ENCODE peak calls at places on chromosomes 3 and 15, in four cellular contexts. A is esophagus squamous epithelium, N is endodermal cell, M is OCI-LY7. S is an unnamed sample.

GRCh38 chr3:55329849-55330248 is 157.3 kb downstream of the WNT5A start:
- DNase-seq in A (no peak), N (no peak), M (no peak), S (no peak)

GRCh38 chr3:152200476-152201422 is 68.0 kb upstream of the MBNL1 start:
- DNase-seq in A (no peak), N (no peak), M (peak; percentile 45), S (no peak)

GRCh38 chr3:123520656-123521055 is 64.2 kb downstream of the HACD2 start:
- DNase-seq in A (no peak), N (no peak), M (no peak), S (no peak)

GRCh38 chr15:76752549-76752948 is 152.6 kb downstream of the SCAPER start:
- DNase-seq in A (no peak), N (no peak), M (no peak), S (no peak)

GRCh38 chr3:123298903-123299302 is 97.2 kb downstream of the SEC22A start:
- DNase-seq in A (no peak), N (no peak), M (no peak), S (no peak)

GRCh38 chr15:66036859-66037258 is 167.6 kb downstream of the RAB11A start:
- DNase-seq in A (no peak), N (no peak), M (no peak), S (no peak)

GRCh38 chr15:34056921-34057320 is 17.9 kb upstream of the AVEN start:
- DNase-seq in A (no peak), N (no peak), M (no peak), S (no peak)

GRCh38 chr3:9316881-9317341 is 45.9 kb upstream of the THUMPD3 start:
- DNase-seq in A (no peak), N (peak; percentile 66), M (no peak), S (no peak)

GRCh38 chr15:78938608-78939488 is 6.0 kb downstream of the CTSH start:
- DNase-seq in A (no peak), N (no peak), M (peak; percentile 69), S (peak; percentile 78)

GRCh38 chr3:44301746-44302145 is 36.8 kb upstream of the TCAIM start:
- DNase-seq in A (no peak), N (no peak), M (no peak), S (no peak)

GRCh38 chr3:172341482-172342059 is 106.7 kb downstream of the GHSR start:
- DNase-seq in A (no peak), N (no peak), M (peak; percentile 72), S (no peak)

GRCh38 chr3:142180761-142181362 is 31.5 kb upstream of the TFDP2 start:
- DNase-seq in A (no peak), N (peak; percentile 76), M (peak; percentile 57), S (no peak)

GRCh38 chr3:63969866-63970265 is 53.4 kb downstream of the PSMD6 start:
- DNase-seq in A (no peak), N (no peak), M (no peak), S (no peak)

GRCh38 chr3:127264292-127264691 is 23.6 kb downstream of the PRR20G start:
- DNase-seq in A (no peak), N (peak; percentile 60), M (no peak), S (no peak)

GRCh38 chr3:125141596-125142417 is 70.7 kb downstream of the SLC12A8 start:
- DNase-seq in A (peak; percentile 14), N (peak; percentile 88), M (no peak), S (peak; percentile 95)

GRCh38 chr3:66304293-66304692 is 83.5 kb downstream of the SLC25A26 start:
- DNase-seq in A (no peak), N (no peak), M (no peak), S (no peak)

GRCh38 chr3:7249493-7250076 is 388.7 kb downstream of the GRM7 start:
- DNase-seq in A (no peak), N (no peak), M (no peak), S (no peak)

GRCh38 chr3:157532529-157533297 is 29.5 kb upstream of the VEPH1 start:
- DNase-seq in A (no peak), N (peak; percentile 62), M (peak; percentile 57), S (no peak)

GRCh38 chr3:197942956-197943556 is 6.9 kb upstream of the RPL35A start:
- DNase-seq in A (no peak), N (peak; percentile 64), M (peak; percentile 65), S (no peak)

GRCh38 chr3:114892117-114892870 is 254.8 kb downstream of the ZBTB20 start:
- DNase-seq in A (no peak), N (no peak), M (no peak), S (no peak)

GRCh38 chr3:171791695-171792082 is 18.6 kb downstream of the PLD1 start:
- DNase-seq in A (no peak), N (no peak), M (no peak), S (no peak)

GRCh38 chr3:159860269-159860668 is 128.4 kb upstream of the IL12A start:
- DNase-seq in A (no peak), N (no peak), M (no peak), S (no peak)
- H3K4me1 ChIP-seq in A (peaks cover 60% of the 10 kb centered on the region), N (peaks cover 5% of the 10 kb centered on the region), M (no peaks in the 10 kb centered on the region), S (peaks cover 46% of the 10 kb centered on the region)

DNA sequence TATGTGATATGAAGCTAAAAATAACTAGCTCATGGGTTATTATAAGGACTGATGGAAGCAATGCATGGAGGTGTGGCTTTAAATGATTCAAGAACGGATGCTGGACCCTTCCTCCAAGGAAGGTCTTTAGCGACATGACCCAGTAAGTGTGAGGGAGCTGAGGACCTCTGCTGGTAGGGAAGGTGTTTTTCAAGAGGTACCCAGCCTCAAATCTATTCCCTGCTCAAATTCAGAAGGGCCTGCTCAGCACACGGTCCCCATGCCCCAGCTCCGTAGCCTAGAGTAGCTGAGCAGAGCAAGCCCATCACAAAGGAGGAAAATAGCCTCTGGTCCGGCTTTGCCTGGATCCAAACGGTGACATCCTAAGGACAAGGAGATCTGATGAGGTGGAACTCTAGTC is 266.2 kb upstream of the IGF1R start:
- DNase-seq in A (no peak), N (peak; percentile 67), M (no peak), S (no peak)
- TF ChIP-seq CTCF in A (no peak), N (peak; percentile 73), M (peak; percentile 40), S (no peak)

GRCh38 chr3:4990061-4990460 is 10.8 kb downstream of the BHLHE40 start:
- DNase-seq in A (no peak), N (no peak), M (no peak), S (no peak)

GRCh38 chr3:4986611-4987373 is 7.6 kb downstream of the BHLHE40 start:
- DNase-seq in A (peak; percentile 73), N (peak; percentile 98), M (no peak), S (peak; percentile 97)

GRCh38 chr3:4989649-4989966 is 10.4 kb downstream of the BHLHE40 start:
- DNase-seq in A (no peak), N (no peak), M (no peak), S (no peak)

GRCh38 chr3:4987374-4988296 is 8.4 kb downstream of the BHLHE40 start:
- DNase-seq in A (no peak), N (peak; percentile 32), M (no peak), S (no peak)

GRCh38 chr3:4988815-4989648 is 9.8 kb downstream of the BHLHE40 start:
- DNase-seq in A (no peak), N (peak; percentile 72), M (no peak), S (no peak)
- H3K27ac ChIP-seq in A (peak overlapping the region; percentile 100), N (no peak overlapping the region), M (no peak overlapping the region), S (no peak overlapping the region)

GRCh38 chr3:16132190-16132589 is 42.3 kb upstream of the GALNT15 start:
- DNase-seq in A (no peak), N (peak; percentile 69), M (no peak), S (no peak)
- H3K4me1 ChIP-seq in A (peaks cover 10% of the 10 kb centered on the region), N (no peaks in the 10 kb centered on the region), M (no peaks in the 10 kb centered on the region), S (no peaks in the 10 kb centered on the region)

GRCh38 chr3:5733995-5734394 is 546.5 kb downstream of the EDEM1 start:
- DNase-seq in A (no peak), N (no peak), M (no peak), S (no peak)

GRCh38 chr3:5732081-5732480 is 544.6 kb downstream of the EDEM1 start:
- DNase-seq in A (no peak), N (no peak), M (no peak), S (no peak)

GRCh38 chr3:5728085-5728484 is 540.6 kb downstream of the EDEM1 start:
- DNase-seq in A (no peak), N (peak; percentile 19), M (no peak), S (no peak)

GRCh38 chr3:5729852-5730251 is 542.3 kb downstream of the EDEM1 start:
- DNase-seq in A (no peak), N (peak; percentile 76), M (peak; percentile 1), S (no peak)

GRCh38 chr3:5731100-5731499 is 543.6 kb downstream of the EDEM1 start:
- DNase-seq in A (no peak), N (peak; percentile 49), M (peak; percentile 2), S (no peak)
- TF ChIP-seq CTCF in A (no peak), N (peak; percentile 84), M (peak; percentile 51), S (no peak)

DNA sequence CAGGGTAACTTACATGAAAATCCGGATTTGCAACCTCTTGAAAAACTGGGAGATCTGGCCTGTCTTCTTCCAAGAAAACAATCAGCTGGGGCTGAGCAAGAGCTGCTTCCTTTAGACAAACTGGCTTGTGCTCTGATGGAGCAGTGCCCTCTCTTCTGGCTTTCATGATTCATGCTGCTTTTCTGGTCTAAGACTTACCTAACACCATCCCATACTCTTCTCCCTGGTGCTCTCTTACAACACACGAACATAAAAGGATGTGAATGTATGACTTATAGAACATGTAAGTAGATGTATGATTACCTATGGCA is 9.9 kb downstream of the TJP1 start:
- DNase-seq in A (no peak), N (no peak), M (no peak), S (no peak)
- H3K27ac ChIP-seq in A (peak overlapping the region; percentile 10), N (no peak overlapping the region), M (no peak overlapping the region), S (no peak overlapping the region)